ENCODE peak calls at places on chromosomes 11 and 22, in eight cellular contexts. W is pulmonary artery endothelial cell; E is naive thymus-derived CD4-positive, alpha-beta T cell; G is SJSA1; T is head of caudate nucleus; M is stimulated activated CD4-positive, alpha-beta T cell treated with anti-CD3 and anti-CD28 coated beads, Interleukin-12 subunit alpha, Interleukin-12 subunit beta, amount 100 ng/mL, for 4 hours; Q is stimulated activated naive CD8-positive, alpha-beta T cell treated with anti-CD3 and anti-CD28 coated beads, Interleukin-15, Interleukin-2, amounts not matched to agents 100 U/mL and 50 U/mL, for 24 hours; P is GM23248. B is an unnamed sample.

GRCh38 chr11:15035283-15035682 is 38.1 kb upstream of the CALCB start:
- DNase-seq in W (no peak), E (no peak), G (no peak), T (no peak), M (no peak), Q (no peak), P (no peak), B (no peak)

GRCh38 chr22:41994506-41994905 is 4.1 kb upstream of the WBP2NL start:
- DNase-seq in W (no peak), E (no peak), G (no peak), T (no peak), M (no peak), Q (no peak), P (no peak), B (peak)

GRCh38 chr22:50581950-50582561 is 593 bp downstream of the CHKB start:
- DNase-seq in W (no peak), E (no peak), G (peak), T (no peak), M (peak), Q (peak), P (peak), B (peak)

GRCh38 chr11:70038034-70038834 is 39.9 kb upstream of the ANO1 start:
- DNase-seq in W (no peak), E (no peak), G (no peak), T (no peak), M (no peak), Q (no peak), P (no peak), B (no peak)

GRCh38 chr11:123525511-123525918 is 95.4 kb downstream of the GRAMD1B start:
- DNase-seq in W (no peak), E (no peak), G (peak), T (peak), M (no peak), Q (no peak), P (peak), B (no peak)

GRCh38 chr11:18144243-18144642 is 11.9 kb downstream of the MRGPRX3 start:
- DNase-seq in W (no peak), E (no peak), G (no peak), T (no peak), M (no peak), Q (no peak), P (peak), B (no peak)

GRCh38 chr22:20111045-20111688 is 4.7 kb upstream of the RANBP1 start:
- DNase-seq in W (no peak), E (no peak), G (no peak), T (no peak), M (no peak), Q (peak), P (peak), B (peak)

GRCh38 chr11:71449596-71449995 is 1.4 kb upstream of the DHCR7 start:
- DNase-seq in W (no peak), E (no peak), G (no peak), T (no peak), M (no peak), Q (no peak), P (no peak), B (no peak)

GRCh38 chr11:3056296-3057068 is 741 bp downstream of the CARS1 start:
- DNase-seq in W (no peak), E (no peak), G (peak), T (no peak), M (peak), Q (peak), P (peak), B (no peak)

GRCh38 chr11:113242767-113243397 is 71.5 kb upstream of the TTC12 start:
- DNase-seq in W (no peak), E (no peak), G (no peak), T (no peak), M (no peak), Q (peak), P (peak), B (no peak)

B was measured in islet precursor cell.